ENCODE peak calls at places on chromosomes 4 and X, in six cellular contexts. F is transverse colon, L is tibial nerve, O is adrenal gland, R is A549, V is sigmoid colon. N is an unnamed sample. For H3K4me1, the result is how much of the 10 kb centered on the place peaks cover.

GRCh38 chr4:1979477-1980196 is 29.1 kb downstream of the NELFA start:
- DNase-seq in F (no peak), V (no peak), O (no peak), L (no peak), R (no peak), N (no peak)

GRCh38 chr4:28868831-28869230 is 1851.3 kb upstream of the PCDH7 start:
- DNase-seq in F (no peak), L (no peak), O (no peak), R (no peak), V (no peak), N (no peak)

GRCh38 chr4:4456351-4456750 is 69.4 kb downstream of the NSG1 start:
- DNase-seq in L (no peak), O (peak), F (no peak), R (no peak), V (no peak), N (no peak)

GRCh38 chr4:69056921-69057562 is 39.2 kb upstream of the UGT2B7 start:
- DNase-seq in V (no peak), F (no peak), O (no peak), L (no peak), R (no peak), N (no peak)

GRCh38 chrX:103517246-103517645 is 2.0 kb downstream of the RAB40A start:
- DNase-seq in V (no peak), O (no peak), R (no peak), L (no peak), F (no peak), N (no peak)

GRCh38 chr4:113292371-113293042 is 243.1 kb downstream of the ANK2 start:
- DNase-seq in V (peak), F (peak), R (no peak), O (no peak), L (no peak), N (no peak)

GRCh38 chr4:82524570-82525152 is 37.1 kb downstream of the TMEM150C start:
- DNase-seq in R (no peak), L (no peak), O (no peak), V (no peak), F (no peak), N (no peak)

GRCh38 chr4:66187175-66187720 is 517.0 kb upstream of the EPHA5 start:
- DNase-seq in O (no peak), F (no peak), L (no peak), V (peak), R (no peak), N (no peak)

GRCh38 chr4:182839256-182839655 is 77.9 kb downstream of the DCTD start:
- DNase-seq in L (no peak), R (no peak), O (no peak), V (peak), F (no peak), N (no peak)

GRCh38 chrX:115233497-115234219 is at the start of gene LRCH2:
- DNase-seq in O (peak), V (peak), F (no peak), L (peak), R (no peak), N (peak)

GRCh38 chrX:103330601-103331397 is 760 bp downstream of the TCEAL7 start:
- DNase-seq in L (no peak), O (no peak), V (peak), F (no peak), R (no peak), N (no peak)

GRCh38 chr4:150852237-150852636 is 162.8 kb downstream of the LRBA start:
- DNase-seq in F (no peak), L (no peak), R (no peak), O (no peak), V (no peak), N (no peak)

GRCh38 chr4:106032851-106033286 is 137.6 kb downstream of the NPNT start:
- DNase-seq in V (no peak), L (no peak), R (no peak), O (no peak), F (no peak), N (no peak)

GRCh38 chr4:107349266-107349665 is 313.2 kb upstream of the DKK2 start:
- DNase-seq in V (no peak), O (no peak), R (no peak), F (no peak), L (no peak), N (no peak)

GRCh38 chr4:82644731-82645126 is 82.9 kb upstream of the TMEM150C start:
- DNase-seq in R (no peak), L (no peak), O (no peak), V (no peak), F (no peak), N (no peak)

GRCh38 chrX:23792861-23793553 is 10.0 kb downstream of the SAT1 start:
- DNase-seq in L (no peak), F (no peak), V (no peak), R (no peak), O (no peak), N (no peak)

GRCh38 chrX:15151267-15152196 is 118.4 kb downstream of the ASB9 start:
- DNase-seq in O (no peak), R (no peak), V (no peak), L (no peak), F (no peak), N (no peak)

GRCh38 chr4:106355193-106355592 is 13.4 kb downstream of the GIMD1 start:
- DNase-seq in O (peak), R (no peak), V (no peak), F (no peak), L (no peak), N (peak)

GRCh38 chr4:156422576-156422975 is 468.9 kb upstream of the CTSO start:
- DNase-seq in O (no peak), R (no peak), L (no peak), V (no peak), F (no peak), N (no peak)

GRCh38 chr4:33930497-33930896 is 2313.8 kb downstream of the ARAP2 start:
- DNase-seq in F (no peak), R (no peak), L (no peak), O (no peak), V (no peak), N (no peak)

GRCh38 chr4:130511776-130512175 is 1415.8 kb downstream of the C4orf33 start:
- DNase-seq in F (no peak), R (no peak), L (no peak), O (no peak), V (no peak), N (no peak)

GRCh38 chrX:71859637-71860036 is 51.0 kb upstream of the NHSL2 start:
- DNase-seq in O (peak), F (no peak), V (no peak), R (no peak), L (peak), N (peak)

DNA sequence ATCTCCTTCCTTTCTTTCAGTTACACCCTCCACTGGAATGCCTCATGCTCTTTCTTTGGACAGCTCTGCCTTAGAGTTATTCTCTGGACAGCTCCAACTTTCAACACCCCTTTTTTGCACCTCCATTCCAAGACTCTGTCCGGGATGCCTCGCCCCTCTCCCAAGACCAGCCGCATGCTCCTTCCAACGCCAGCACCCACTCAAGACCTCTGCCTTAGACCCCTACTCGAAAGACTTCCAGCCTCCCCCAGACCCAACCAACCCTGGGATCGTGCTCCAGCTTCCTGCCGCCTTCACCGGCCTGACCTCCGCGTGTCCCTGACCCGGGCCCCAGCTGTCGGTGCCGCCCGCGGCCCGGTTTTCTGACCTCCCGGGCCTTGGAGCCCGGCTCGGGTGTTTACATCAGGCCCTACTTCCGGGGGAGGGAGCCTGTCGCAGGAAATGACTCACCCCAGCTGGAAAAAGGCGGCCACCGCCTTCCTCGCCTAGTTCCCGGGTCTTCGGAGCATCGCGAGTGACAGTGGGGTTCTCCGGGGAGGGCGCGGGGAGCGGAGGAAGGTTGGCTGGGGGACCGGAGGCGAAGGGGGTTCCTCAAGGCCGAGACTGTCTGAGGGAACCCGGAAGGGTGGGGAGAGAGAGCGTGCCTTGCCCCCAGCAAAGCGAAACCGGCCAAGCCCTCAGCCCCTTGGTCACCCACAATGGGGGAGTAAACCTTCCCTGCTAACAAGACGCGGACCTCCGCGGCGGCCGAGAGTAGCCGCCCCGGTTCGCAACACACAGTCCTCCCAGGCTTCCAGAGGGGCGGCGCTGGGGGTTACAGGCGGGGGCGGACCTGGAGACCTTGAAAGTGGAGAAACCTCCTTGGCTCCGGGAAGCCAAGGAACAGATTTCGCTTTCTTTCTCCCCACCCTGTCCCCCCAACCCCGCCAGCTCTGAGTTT is at the start of gene WDR45:
- DNase-seq in F (peak), V (peak), L (peak), O (peak), R (peak), N (peak)
- TF ChIP-seq POLR2A in F (peak), V (peak), L (peak), O (peak), R (peak), N (peak)

DNA sequence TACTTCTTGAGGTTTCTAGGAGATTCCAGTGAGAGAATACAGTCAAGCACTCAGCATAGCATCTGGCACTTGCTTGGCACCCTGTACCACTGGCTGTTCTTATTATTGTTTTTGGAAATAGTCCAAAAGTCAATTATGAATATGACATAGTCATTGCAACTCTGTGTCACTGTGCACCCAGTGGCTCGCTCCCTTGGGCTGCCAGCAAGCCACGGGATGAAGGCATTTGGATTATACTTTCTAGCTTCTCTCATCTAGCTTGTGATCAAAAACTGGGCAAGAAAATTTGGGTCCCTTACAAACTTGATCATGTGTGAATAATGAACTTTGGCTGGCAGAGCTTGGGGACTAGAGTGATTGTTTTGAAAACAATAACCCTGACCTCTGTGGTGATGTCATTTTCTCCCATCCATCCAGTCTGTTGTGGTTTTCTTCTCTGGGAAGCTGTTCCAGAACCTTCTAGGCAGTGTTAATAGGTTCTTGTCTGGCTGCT is 32.8 kb upstream of the LIMCH1 start:
- DNase-seq in L (no peak), F (no peak), V (no peak), R (no peak), O (peak), N (peak)
- H3K4me1 ChIP-seq in L (under half), F (under half), V (under half), R (half or more), O (under half), N (under half)

DNA sequence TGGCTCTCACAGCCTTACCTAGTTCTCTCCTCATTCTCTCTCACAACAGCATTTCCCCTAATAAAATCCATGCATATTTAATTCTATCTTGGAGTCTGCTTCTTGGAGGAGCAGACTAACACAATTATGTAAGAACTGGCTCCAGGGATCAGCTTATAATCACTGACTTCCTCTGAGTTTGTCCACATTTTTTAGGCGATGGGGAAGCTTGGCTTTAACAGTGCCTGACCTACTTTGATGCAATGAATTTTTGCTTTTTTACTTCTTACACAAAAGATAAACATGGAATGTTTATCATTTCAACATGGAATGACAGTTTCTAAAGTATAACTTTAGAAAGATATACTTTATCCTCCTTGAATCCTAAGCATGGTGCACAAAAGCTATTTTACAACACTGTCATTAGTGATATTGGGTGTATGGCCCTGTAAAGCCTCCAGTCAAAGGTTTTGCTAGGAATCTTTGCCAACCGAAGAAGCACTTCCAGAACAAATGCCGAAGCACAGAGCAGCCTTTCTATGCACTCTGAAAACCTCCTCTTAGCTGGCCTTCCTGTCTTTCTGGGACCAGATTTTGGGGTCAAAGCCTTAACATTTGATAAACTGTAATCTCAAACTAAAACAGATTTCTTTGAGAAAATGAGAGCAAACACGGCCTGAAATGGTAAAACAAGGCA is 750 bp downstream of the BDH2 start:
- DNase-seq in L (no peak), V (no peak), F (no peak), O (no peak), R (no peak), N (no peak)
- H3K27ac ChIP-seq in L (peak), V (peak), F (peak), O (peak), R (peak), N (peak)

GRCh38 chr4:776743-777441 is 49.0 kb downstream of the CPLX1 start:
- DNase-seq in R (no peak), O (no peak), V (no peak), F (no peak), L (no peak), N (no peak)
- TF ChIP-seq POLR2A in R (no peak), O (no peak), V (no peak), F (no peak), L (no peak), N (no peak)

DNA sequence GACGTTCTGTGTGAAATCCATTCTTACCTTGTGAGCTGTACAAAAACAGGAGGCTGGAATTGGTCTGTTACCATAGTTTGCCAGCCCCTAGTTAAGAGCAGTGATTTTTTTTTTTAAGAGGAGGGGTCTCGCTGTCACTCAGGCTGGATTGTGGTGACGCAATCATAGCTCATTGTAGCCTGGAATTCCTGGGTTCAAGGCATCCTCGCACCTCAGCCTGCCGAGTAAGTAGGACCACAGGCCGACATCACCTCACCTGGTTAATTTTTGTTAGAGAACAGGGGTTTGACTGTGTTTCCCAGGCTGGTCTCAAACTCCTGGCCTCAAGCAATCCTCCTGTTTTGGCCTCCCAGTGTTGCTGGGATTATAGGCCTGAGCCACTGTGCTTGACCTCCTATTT is 7.5 kb downstream of the USP9X start:
- DNase-seq in F (no peak), R (no peak), O (no peak), V (no peak), L (no peak), N (no peak)
- H3K4me1 ChIP-seq in F (half or more), R (half or more), O (under half), V (under half), L (under half), N (half or more)

GRCh38 chr4:154004450-154004849 is 215.6 kb upstream of the SFRP2 start:
- DNase-seq in V (peak), O (no peak), R (no peak), F (no peak), L (peak), N (no peak)
- H3K27ac ChIP-seq in V (peak), O (no peak), R (no peak), F (no peak), L (peak), N (no peak)

N was measured in body of pancreas.